ENCODE peak calls at places on chromosomes 13 and 19, in five cellular contexts. E, H, G, R and Z are unnamed samples.
A peak's percentile ranks its signal among the peaks of the same experiment; 100 is the strongest.

GRCh38 chr19:30830875-30831274 is 458.7 kb downstream of the ZNF536 start:
- DNase-seq in H (no peak), R (no peak), G (no peak), E (no peak), Z (no peak)

GRCh38 chr13:35909837-35910236 is 221.3 kb downstream of the DCLK1 start:
- DNase-seq in R (no peak), G (no peak), H (no peak), E (no peak), Z (no peak)

GRCh38 chr19:7272856-7273578 is 21.2 kb downstream of the INSR start:
- DNase-seq in H (no peak), R (no peak), E (no peak), G (no peak), Z (no peak)

GRCh38 chr13:27194895-27195764 is 23.5 kb upstream of the USP12 start:
- DNase-seq in G (no peak), R (no peak), E (no peak), H (peak; percentile 24), Z (no peak)

GRCh38 chr13:33723772-33724435 is 94.0 kb upstream of the RFC3 start:
- DNase-seq in E (peak; percentile 62), G (peak; percentile 91), H (peak; percentile 87), R (peak; percentile 84), Z (peak; percentile 43)

GRCh38 chr19:38004505-38005223 is 97.7 kb downstream of the SIPA1L3 start:
- DNase-seq in E (peak; percentile 87), G (peak; percentile 83), H (peak; percentile 7), R (peak; percentile 64), Z (peak; percentile 57)

GRCh38 chr13:98918771-98919170 is 59.1 kb downstream of the DOCK9 start:
- DNase-seq in H (peak; percentile 26), E (no peak), R (no peak), G (no peak), Z (no peak)

GRCh38 chr13:48446454-48446853 is 33.5 kb upstream of the LPAR6 start:
- DNase-seq in H (no peak), R (no peak), E (no peak), G (no peak), Z (no peak)

GRCh38 chr13:94967183-94968039 is 255.1 kb upstream of the SOX21 start:
- DNase-seq in G (no peak), H (peak; percentile 2), R (no peak), E (no peak), Z (peak; percentile 35)

GRCh38 chr19:35693835-35694599 is 10.3 kb upstream of the ZBTB32 start:
- DNase-seq in R (peak; percentile 93), E (peak; percentile 92), G (peak; percentile 96), H (peak; percentile 92), Z (peak; percentile 34)

GRCh38 chr13:110915874-110916670 is 1.2 kb upstream of the ANKRD10 start:
- DNase-seq in G (no peak), H (peak; percentile 28), E (no peak), R (no peak), Z (no peak)

GRCh38 chr13:98508280-98509074 is 68.4 kb downstream of the STK24 start:
- DNase-seq in G (no peak), H (no peak), R (no peak), E (no peak), Z (no peak)

GRCh38 chr13:18943273-18943672 is 238.4 kb downstream of the TUBA3C start:
- DNase-seq in R (no peak), H (no peak), E (no peak), G (no peak), Z (no peak)

GRCh38 chr13:20525144-20525600 is 485 bp downstream of the CRYL1 start:
- DNase-seq in E (peak; percentile 70), R (peak; percentile 61), G (peak; percentile 66), H (peak; percentile 54), Z (no peak)

GRCh38 chr13:52906122-52906903 is 57.9 kb upstream of the PCDH8 start:
- DNase-seq in R (no peak), E (no peak), G (no peak), H (no peak), Z (no peak)

GRCh38 chr13:76038920-76039716 is 403.0 kb downstream of the LMO7 start:
- DNase-seq in G (no peak), E (no peak), R (no peak), H (no peak), Z (no peak)

GRCh38 chr19:15252398-15253018 is 20.3 kb upstream of the EPHX3 start:
- DNase-seq in G (no peak), H (no peak), E (peak; percentile 70), R (no peak), Z (peak; percentile 56)

GRCh38 chr19:19528721-19529490 is at the start of gene YJEFN3:
- DNase-seq in G (no peak), E (no peak), R (no peak), H (no peak), Z (peak; percentile 23)

GRCh38 chr19:40697007-40697406 is 6.6 kb upstream of the NUMBL start:
- DNase-seq in G (no peak), H (no peak), E (no peak), R (no peak), Z (no peak)

GRCh38 chr13:44879452-44880058 is 109.7 kb downstream of the NUFIP1 start:
- DNase-seq in H (peak; percentile 30), E (no peak), R (peak; percentile 43), G (no peak), Z (no peak)

GRCh38 chr13:33717775-33718174 is 100.2 kb upstream of the RFC3 start:
- DNase-seq in E (no peak), H (no peak), R (no peak), G (no peak), Z (no peak)

GRCh38 chr19:17074628-17075034 is 621 bp downstream of the HAUS8 start:
- DNase-seq in E (no peak), G (no peak), R (no peak), H (no peak), Z (no peak)

GRCh38 chr19:17075035-17075859 is at the start of the genes HAUS8 and MYO9B:
- DNase-seq in E (peak; percentile 100), R (peak; percentile 100), H (peak; percentile 99), G (peak; percentile 100), Z (peak; percentile 97)

GRCh38 chr19:17076539-17076919 is 952 bp downstream of the MYO9B start:
- DNase-seq in H (peak; percentile 68), R (no peak), G (peak; percentile 65), E (no peak), Z (no peak)

GRCh38 chr19:17075860-17076538 is 422 bp downstream of the MYO9B start:
- DNase-seq in E (peak; percentile 70), G (peak; percentile 80), R (peak; percentile 55), H (peak; percentile 73), Z (peak; percentile 37)

DNA sequence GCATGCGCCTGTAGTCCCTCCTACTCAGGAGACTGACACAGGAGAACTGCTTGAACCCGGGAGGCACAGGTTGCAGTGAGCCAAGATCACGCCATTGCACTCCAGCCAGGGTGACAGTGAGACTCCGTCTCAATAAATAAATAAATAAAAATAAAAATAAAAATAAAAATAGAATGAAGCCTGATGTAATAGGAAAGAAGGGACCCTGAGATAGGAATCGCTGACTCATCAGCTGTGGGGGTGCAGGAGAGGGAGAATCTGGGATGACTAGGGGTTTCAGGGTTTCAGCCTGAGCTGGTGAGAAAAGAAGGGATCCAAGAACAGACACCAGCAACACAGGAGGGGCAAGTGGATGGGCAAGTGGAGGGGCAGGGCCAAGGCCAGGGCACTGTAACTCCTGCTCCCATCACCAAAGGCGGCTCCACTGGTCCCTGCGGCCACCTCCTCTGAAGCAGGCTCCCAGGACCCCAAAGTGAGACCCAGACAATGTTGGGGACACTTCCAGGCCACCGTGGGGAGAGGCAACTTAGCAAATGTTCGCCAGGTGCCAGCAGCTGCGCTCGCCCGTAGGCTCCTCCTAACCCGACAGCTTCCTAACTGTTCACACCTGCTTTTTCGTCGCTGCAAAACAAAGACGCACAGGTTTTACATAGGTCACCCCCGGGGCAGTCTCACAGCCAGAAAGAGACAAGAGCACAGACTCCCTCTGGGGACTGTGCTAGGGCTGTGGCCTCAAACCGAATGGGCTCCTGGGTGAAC is 1.2 kb downstream of the HAUS8 start:
- DNase-seq in E (no peak), H (peak; percentile 29), G (peak; percentile 74), R (peak; percentile 42), Z (no peak)
- H3K27ac ChIP-seq in E (peak overlapping the region; percentile 81), H (peak overlapping the region; percentile 94), G (peak overlapping the region; percentile 86), R (peak overlapping the region; percentile 62), Z (no peak overlapping the region)

DNA sequence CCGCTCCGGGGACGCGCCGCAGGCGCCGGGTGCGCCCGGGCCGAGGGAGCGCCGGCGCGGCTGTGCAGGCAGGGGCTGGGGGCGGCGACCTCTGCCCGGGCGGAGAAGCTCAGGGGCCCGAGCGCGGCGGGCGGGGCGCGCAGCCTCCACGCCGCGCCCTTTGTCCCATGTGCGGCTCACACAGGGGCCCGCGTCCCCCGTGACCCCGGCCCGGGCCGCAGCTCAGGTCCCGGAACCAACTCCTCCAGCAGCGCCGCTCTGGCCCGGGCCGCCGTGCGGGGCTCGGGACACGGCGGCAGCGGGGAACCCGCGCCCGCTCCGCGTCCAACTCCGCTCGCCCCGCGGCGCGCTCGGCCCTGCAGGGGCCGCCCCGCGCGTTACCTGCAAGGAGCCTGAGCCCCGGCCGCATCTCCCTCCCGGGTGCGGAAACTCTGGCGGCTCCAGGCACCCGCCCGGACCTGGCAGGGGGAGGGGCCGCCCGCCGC is at the start of gene TMTC4:
- DNase-seq in E (no peak), G (peak; percentile 63), H (no peak), R (no peak), Z (no peak)
- H3K27ac ChIP-seq in E (peak within 1 kb of the TSS; percentile 84), G (peak within 1 kb of the TSS; percentile 84), H (peak within 1 kb of the TSS; percentile 82), R (peak within 1 kb of the TSS; percentile 88), Z (peak within 1 kb of the TSS; percentile 97)

GRCh38 chr19:56116606-56117005 is 4.5 kb downstream of the ZNF787 start:
- DNase-seq in G (no peak), E (no peak), H (no peak), R (no peak), Z (no peak)

GRCh38 chr19:56118666-56119584 is 2.2 kb downstream of the ZNF787 start:
- DNase-seq in E (no peak), G (no peak), H (no peak), R (no peak), Z (no peak)

GRCh38 chr19:56115490-56115889 is 5.6 kb downstream of the ZNF787 start:
- DNase-seq in E (no peak), H (no peak), R (no peak), G (no peak), Z (no peak)

GRCh38 chr19:56117889-56118288 is 3.2 kb downstream of the ZNF787 start:
- DNase-seq in H (no peak), E (no peak), G (no peak), R (no peak), Z (no peak)

GRCh38 chr19:56117376-56117884 is 3.7 kb downstream of the ZNF787 start:
- DNase-seq in H (no peak), E (no peak), R (no peak), G (no peak), Z (no peak)
- H3K27ac ChIP-seq in H (no peak overlapping the region), E (no peak overlapping the region), R (peak overlapping the region; percentile 96), G (no peak overlapping the region), Z (no peak overlapping the region)

GRCh38 chr19:2456301-2456570 is 523 bp downstream of the LMNB2 start:
- DNase-seq in E (no peak), H (no peak), G (no peak), R (no peak), Z (no peak)
- H3K27ac ChIP-seq in E (peak overlapping the region; percentile 9), H (peak overlapping the region; percentile 69), G (peak overlapping the region; percentile 59), R (peak overlapping the region; percentile 33), Z (peak overlapping the region; percentile 42)

GRCh38 chr13:51729853-51730553 is 74.0 kb downstream of the DHRS12 start:
- DNase-seq in G (no peak), H (peak; percentile 30), E (peak; percentile 74), R (no peak), Z (no peak)
- H3K27ac ChIP-seq in G (peak overlapping the region; percentile 38), H (no peak overlapping the region), E (peak overlapping the region; percentile 55), R (peak overlapping the region; percentile 19), Z (peak overlapping the region; percentile 44)